ENCODE peak calls at places on chromosome 4, in eight cellular contexts. One of them, this sample, is unnamed.

GRCh38 chr4:159272341-159273125 is 169.7 kb downstream of the RAPGEF2 start:
- DNase-seq in hepatocyte: no peak
- DNase-seq in HCT116: no peak
- DNase-seq in PC-3: no peak
- DNase-seq in GM23338: no peak
- DNase-seq in Karpas-422: no peak
- DNase-seq in OCI-LY7: no peak
- DNase-seq in MM.1S: no peak
- DNase-seq in this sample: no peak

GRCh38 chr4:5710962-5711478 is at the start of gene EVC:
- DNase-seq in hepatocyte: peak; percentile 82
- DNase-seq in GM23338: peak; percentile 71
- DNase-seq in PC-3: peak; percentile 70
- DNase-seq in HCT116: no peak
- DNase-seq in Karpas-422: no peak
- DNase-seq in MM.1S: peak; percentile 69
- DNase-seq in OCI-LY7: no peak
- DNase-seq in this sample: peak; percentile 90

GRCh38 chr4:40607224-40607623 is 22.4 kb downstream of the RBM47 start:
- DNase-seq in OCI-LY7: no peak
- DNase-seq in HCT116: no peak
- DNase-seq in PC-3: no peak
- DNase-seq in MM.1S: no peak
- DNase-seq in GM23338: no peak
- DNase-seq in Karpas-422: no peak
- DNase-seq in hepatocyte: no peak
- DNase-seq in this sample: peak; percentile 42

GRCh38 chr4:73679836-73680235 is 59.6 kb upstream of the RASSF6 start:
- DNase-seq in MM.1S: no peak
- DNase-seq in PC-3: peak; percentile 99
- DNase-seq in OCI-LY7: no peak
- DNase-seq in GM23338: no peak
- DNase-seq in Karpas-422: no peak
- DNase-seq in hepatocyte: no peak
- DNase-seq in HCT116: no peak
- DNase-seq in this sample: peak; percentile 49

GRCh38 chr4:84531689-84532088 is 32.6 kb upstream of the NKX6-1 start:
- DNase-seq in OCI-LY7: no peak
- DNase-seq in hepatocyte: no peak
- DNase-seq in PC-3: peak; percentile 79
- DNase-seq in GM23338: no peak
- DNase-seq in Karpas-422: no peak
- DNase-seq in HCT116: no peak
- DNase-seq in MM.1S: no peak
- DNase-seq in this sample: no peak

GRCh38 chr4:37568494-37568893 is 117.7 kb downstream of the RELL1 start:
- DNase-seq in hepatocyte: no peak
- DNase-seq in HCT116: no peak
- DNase-seq in PC-3: no peak
- DNase-seq in OCI-LY7: no peak
- DNase-seq in Karpas-422: no peak
- DNase-seq in MM.1S: no peak
- DNase-seq in GM23338: no peak
- DNase-seq in this sample: no peak

GRCh38 chr4:1523907-1524636 is 117.8 kb upstream of the NKX1-1 start:
- DNase-seq in HCT116: no peak
- DNase-seq in MM.1S: no peak
- DNase-seq in GM23338: no peak
- DNase-seq in PC-3: no peak
- DNase-seq in OCI-LY7: no peak
- DNase-seq in hepatocyte: no peak
- DNase-seq in Karpas-422: no peak
- DNase-seq in this sample: no peak

GRCh38 chr4:114132830-114133229 is 153.4 kb upstream of the ARSJ start:
- DNase-seq in HCT116: no peak
- DNase-seq in Karpas-422: peak; percentile 67
- DNase-seq in GM23338: peak; percentile 62
- DNase-seq in hepatocyte: no peak
- DNase-seq in MM.1S: peak; percentile 14
- DNase-seq in PC-3: peak; percentile 20
- DNase-seq in OCI-LY7: peak; percentile 4
- DNase-seq in this sample: peak; percentile 12

GRCh38 chr4:10942166-10942565 is 257.6 kb upstream of the CLNK start:
- DNase-seq in hepatocyte: no peak
- DNase-seq in MM.1S: no peak
- DNase-seq in HCT116: no peak
- DNase-seq in OCI-LY7: no peak
- DNase-seq in GM23338: no peak
- DNase-seq in PC-3: no peak
- DNase-seq in Karpas-422: no peak
- DNase-seq in this sample: no peak

GRCh38 chr4:109574443-109574850 is 14.4 kb downstream of the MCUB start:
- DNase-seq in GM23338: peak; percentile 28
- DNase-seq in OCI-LY7: peak; percentile 29
- DNase-seq in hepatocyte: peak; percentile 40
- DNase-seq in PC-3: peak; percentile 11
- DNase-seq in MM.1S: no peak
- DNase-seq in HCT116: no peak
- DNase-seq in Karpas-422: no peak
- DNase-seq in this sample: peak; percentile 19

GRCh38 chr4:839675-840443 is 13.9 kb upstream of the CPLX1 start:
- DNase-seq in HCT116: no peak
- DNase-seq in PC-3: no peak
- DNase-seq in Karpas-422: no peak
- DNase-seq in MM.1S: no peak
- DNase-seq in hepatocyte: no peak
- DNase-seq in GM23338: no peak
- DNase-seq in OCI-LY7: no peak
- DNase-seq in this sample: no peak

GRCh38 chr4:121791481-121791880 is 9.6 kb upstream of the EXOSC9 start:
- DNase-seq in GM23338: no peak
- DNase-seq in hepatocyte: no peak
- DNase-seq in OCI-LY7: no peak
- DNase-seq in HCT116: no peak
- DNase-seq in Karpas-422: no peak
- DNase-seq in PC-3: peak; percentile 12
- DNase-seq in MM.1S: no peak
- DNase-seq in this sample: peak; percentile 88

GRCh38 chr4:121789960-121790829 is 10.9 kb upstream of the EXOSC9 start:
- DNase-seq in hepatocyte: no peak
- DNase-seq in Karpas-422: no peak
- DNase-seq in HCT116: no peak
- DNase-seq in PC-3: peak; percentile 80
- DNase-seq in OCI-LY7: no peak
- DNase-seq in GM23338: no peak
- DNase-seq in MM.1S: no peak
- DNase-seq in this sample: peak; percentile 82

GRCh38 chr4:121789470-121789869 is 11.7 kb upstream of the EXOSC9 start:
- DNase-seq in GM23338: no peak
- DNase-seq in hepatocyte: no peak
- DNase-seq in HCT116: no peak
- DNase-seq in MM.1S: no peak
- DNase-seq in OCI-LY7: no peak
- DNase-seq in PC-3: no peak
- DNase-seq in Karpas-422: no peak
- DNase-seq in this sample: peak; percentile 41

GRCh38 chr4:121792966-121793365 is 8.2 kb upstream of the EXOSC9 start:
- DNase-seq in hepatocyte: no peak
- DNase-seq in OCI-LY7: no peak
- DNase-seq in PC-3: peak; percentile 17
- DNase-seq in HCT116: no peak
- DNase-seq in MM.1S: no peak
- DNase-seq in Karpas-422: no peak
- DNase-seq in GM23338: no peak
- DNase-seq in this sample: no peak

GRCh38 chr4:121790976-121791375 is 10.1 kb upstream of the EXOSC9 start:
- DNase-seq in hepatocyte: peak; percentile 27
- DNase-seq in HCT116: no peak
- DNase-seq in Karpas-422: no peak
- DNase-seq in MM.1S: no peak
- DNase-seq in GM23338: no peak
- DNase-seq in OCI-LY7: no peak
- DNase-seq in PC-3: no peak
- DNase-seq in this sample: no peak
- H3K9me2 ChIP-seq in hepatocyte: no peaks in the 10 kb centered on the region
- H3K9me2 ChIP-seq in HCT116: no peaks in the 10 kb centered on the region
- H3K9me2 ChIP-seq in Karpas-422: no peaks in the 10 kb centered on the region
- H3K9me2 ChIP-seq in MM.1S: no peaks in the 10 kb centered on the region
- H3K9me2 ChIP-seq in GM23338: no peaks in the 10 kb centered on the region
- H3K9me2 ChIP-seq in OCI-LY7: no peaks in the 10 kb centered on the region
- H3K9me2 ChIP-seq in PC-3: no peaks in the 10 kb centered on the region
- H3K9me2 ChIP-seq in this sample: no peaks in the 10 kb centered on the region

DNA sequence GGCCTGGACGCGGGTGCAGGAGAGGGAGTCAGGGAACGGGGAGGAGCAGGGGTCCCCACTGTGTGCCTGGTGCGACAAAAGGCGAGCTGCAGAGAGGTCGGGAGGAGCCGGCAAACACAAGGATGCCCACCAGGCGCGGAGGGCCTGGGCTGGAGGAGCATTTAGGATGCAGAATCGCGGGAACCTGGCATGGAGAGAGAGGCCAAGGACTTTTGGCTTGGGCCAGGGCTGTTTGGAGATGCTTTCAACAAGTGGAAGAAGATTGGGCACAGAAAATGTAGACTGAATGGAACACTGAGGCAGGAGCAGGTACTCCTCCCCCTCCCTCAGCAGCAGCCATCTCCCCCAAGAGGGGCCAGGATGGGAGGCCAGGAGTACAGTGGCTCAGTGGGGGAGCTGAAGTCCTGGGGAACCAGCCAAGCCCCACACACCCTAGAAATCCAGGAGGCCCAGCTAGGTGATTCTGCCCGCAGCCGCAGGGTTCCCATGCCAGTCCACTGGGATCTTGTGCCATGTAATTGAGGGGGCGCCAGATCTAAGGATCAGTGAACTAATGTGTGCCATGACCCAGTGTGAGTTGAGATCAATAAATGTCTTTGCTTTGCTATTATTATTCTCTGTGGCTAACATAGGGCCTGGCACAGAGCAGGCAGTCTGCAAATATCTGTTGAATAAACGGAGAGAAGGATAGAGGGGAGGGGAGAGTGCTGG is 1.1 kb upstream of the ABLIM2 start:
- DNase-seq in HCT116: no peak
- DNase-seq in OCI-LY7: no peak
- DNase-seq in GM23338: peak; percentile 50
- DNase-seq in hepatocyte: no peak
- DNase-seq in MM.1S: no peak
- DNase-seq in PC-3: no peak
- DNase-seq in Karpas-422: no peak
- DNase-seq in this sample: peak; percentile 23
- H2AFZ ChIP-seq in HCT116: no peak overlapping the region
- H2AFZ ChIP-seq in OCI-LY7: peak overlapping the region; percentile 85
- H2AFZ ChIP-seq in GM23338: peak overlapping the region; percentile 94
- H2AFZ ChIP-seq in hepatocyte: peak overlapping the region; percentile 83
- H2AFZ ChIP-seq in MM.1S: peak overlapping the region; percentile 98
- H2AFZ ChIP-seq in PC-3: peak overlapping the region; percentile 85
- H2AFZ ChIP-seq in Karpas-422: no peak overlapping the region
- H2AFZ ChIP-seq in this sample: peak overlapping the region; percentile 93

DNA sequence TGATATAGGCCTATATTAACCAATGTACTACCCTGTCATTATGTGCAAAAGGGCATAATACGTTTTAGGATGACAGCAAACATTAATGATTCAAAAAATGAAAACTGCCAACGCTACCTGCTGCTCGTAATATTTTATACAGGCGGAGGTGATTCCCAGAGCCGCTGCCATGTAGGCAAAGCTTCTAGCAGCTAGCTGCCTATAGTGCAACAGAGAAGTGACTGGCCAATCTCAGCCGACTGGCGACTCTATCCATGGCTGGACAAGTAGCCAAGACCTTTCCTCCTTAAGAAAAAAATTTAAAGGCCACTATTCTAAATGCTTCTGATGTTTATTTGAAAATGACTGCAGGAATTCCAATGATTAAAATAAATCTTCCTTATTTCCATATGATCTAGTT is 1.9 kb downstream of the PPARGC1A start:
- DNase-seq in GM23338: no peak
- DNase-seq in PC-3: no peak
- DNase-seq in hepatocyte: no peak
- DNase-seq in HCT116: no peak
- DNase-seq in OCI-LY7: no peak
- DNase-seq in Karpas-422: no peak
- DNase-seq in MM.1S: no peak
- DNase-seq in this sample: no peak
- H3K4me3 ChIP-seq in GM23338: no peak overlapping the region
- H3K4me3 ChIP-seq in PC-3: no peak overlapping the region
- H3K4me3 ChIP-seq in hepatocyte: peak overlapping the region; percentile 38
- H3K4me3 ChIP-seq in HCT116: no peak overlapping the region
- H3K4me3 ChIP-seq in OCI-LY7: no peak overlapping the region
- H3K4me3 ChIP-seq in Karpas-422: no peak overlapping the region
- H3K4me3 ChIP-seq in MM.1S: peak overlapping the region; percentile 89
- H3K4me3 ChIP-seq in this sample: peak overlapping the region; percentile 73

GRCh38 chr4:17347445-17347844 is 164.4 kb downstream of the QDPR start:
- DNase-seq in OCI-LY7: peak; percentile 71
- DNase-seq in MM.1S: peak; percentile 53
- DNase-seq in PC-3: peak; percentile 28
- DNase-seq in hepatocyte: peak; percentile 53
- DNase-seq in GM23338: peak; percentile 81
- DNase-seq in Karpas-422: peak; percentile 78
- DNase-seq in HCT116: peak; percentile 16
- DNase-seq in this sample: peak; percentile 63
- H3K9me2 ChIP-seq in OCI-LY7: no peaks in the 10 kb centered on the region
- H3K9me2 ChIP-seq in MM.1S: no peaks in the 10 kb centered on the region
- H3K9me2 ChIP-seq in PC-3: no peaks in the 10 kb centered on the region
- H3K9me2 ChIP-seq in hepatocyte: no peaks in the 10 kb centered on the region
- H3K9me2 ChIP-seq in GM23338: peaks cover 8% of the 10 kb centered on the region
- H3K9me2 ChIP-seq in Karpas-422: no peaks in the 10 kb centered on the region
- H3K9me2 ChIP-seq in HCT116: no peaks in the 10 kb centered on the region
- H3K9me2 ChIP-seq in this sample: no peaks in the 10 kb centered on the region

GRCh38 chr4:124913237-124913636 is 200.7 kb upstream of the ANKRD50 start:
- DNase-seq in PC-3: no peak
- DNase-seq in Karpas-422: no peak
- DNase-seq in HCT116: no peak
- DNase-seq in GM23338: peak; percentile 15
- DNase-seq in hepatocyte: no peak
- DNase-seq in OCI-LY7: no peak
- DNase-seq in MM.1S: no peak
- DNase-seq in this sample: no peak

GRCh38 chr4:124904723-124905390 is 192.3 kb upstream of the ANKRD50 start:
- DNase-seq in MM.1S: no peak
- DNase-seq in GM23338: no peak
- DNase-seq in HCT116: no peak
- DNase-seq in Karpas-422: no peak
- DNase-seq in PC-3: peak; percentile 26
- DNase-seq in hepatocyte: no peak
- DNase-seq in OCI-LY7: no peak
- DNase-seq in this sample: no peak

GRCh38 chr4:124903995-124904722 is 191.6 kb upstream of the ANKRD50 start:
- DNase-seq in MM.1S: no peak
- DNase-seq in GM23338: peak; percentile 29
- DNase-seq in hepatocyte: peak; percentile 26
- DNase-seq in PC-3: peak; percentile 71
- DNase-seq in OCI-LY7: no peak
- DNase-seq in Karpas-422: no peak
- DNase-seq in HCT116: peak; percentile 47
- DNase-seq in this sample: peak; percentile 66

GRCh38 chr4:124910327-124910726 is 197.8 kb upstream of the ANKRD50 start:
- DNase-seq in PC-3: no peak
- DNase-seq in MM.1S: no peak
- DNase-seq in hepatocyte: no peak
- DNase-seq in HCT116: no peak
- DNase-seq in Karpas-422: no peak
- DNase-seq in OCI-LY7: no peak
- DNase-seq in GM23338: no peak
- DNase-seq in this sample: no peak

GRCh38 chr4:124907881-124908280 is 195.3 kb upstream of the ANKRD50 start:
- DNase-seq in HCT116: no peak
- DNase-seq in GM23338: no peak
- DNase-seq in Karpas-422: no peak
- DNase-seq in PC-3: peak; percentile 8
- DNase-seq in hepatocyte: no peak
- DNase-seq in MM.1S: no peak
- DNase-seq in OCI-LY7: no peak
- DNase-seq in this sample: peak; percentile 75
- H2AFZ ChIP-seq in HCT116: no peak overlapping the region
- H2AFZ ChIP-seq in GM23338: no peak overlapping the region
- H2AFZ ChIP-seq in Karpas-422: no peak overlapping the region
- H2AFZ ChIP-seq in PC-3: no peak overlapping the region
- H2AFZ ChIP-seq in hepatocyte: no peak overlapping the region
- H2AFZ ChIP-seq in MM.1S: no peak overlapping the region
- H2AFZ ChIP-seq in OCI-LY7: no peak overlapping the region
- H2AFZ ChIP-seq in this sample: no peak overlapping the region